ENCODE peak calls at places on chromosomes 7 and 10, in five cellular contexts. T is memory B cell; I is germinal center; J is effector CD4-positive, alpha-beta T cell; P is left ventricle myocardium inferior. D is an unnamed sample.
A peak's percentile ranks its signal among the peaks of the same experiment; 100 is the strongest.

GRCh38 chr10:117217196-117217761 is 20.0 kb downstream of the KCNK18 start:
- DNase-seq in T (no peak), P (no peak), I (no peak), J (no peak), D (no peak)

GRCh38 chr10:18533921-18534320 is 117.5 kb downstream of the NSUN6 start:
- DNase-seq in J (no peak), T (no peak), P (no peak), I (no peak), D (no peak)

GRCh38 chr7:150945853-150946825 is 32.0 kb downstream of the KCNH2 start:
- DNase-seq in P (peak; percentile 81), J (no peak), T (no peak), I (no peak), D (peak; percentile 87)

GRCh38 chr10:123583639-123584418 is 82.3 kb upstream of the GPR26 start:
- DNase-seq in P (peak; percentile 66), I (peak; percentile 35), T (peak; percentile 22), J (no peak), D (peak; percentile 43)

GRCh38 chr10:49647554-49647953 is 31.9 kb upstream of the C10orf53 start:
- DNase-seq in T (no peak), J (no peak), I (no peak), P (no peak), D (no peak)

GRCh38 chr7:95794917-95795515 is 22.7 kb downstream of the DYNC1I1 start:
- DNase-seq in J (no peak), I (no peak), P (no peak), T (no peak), D (no peak)

GRCh38 chr7:82330706-82331220 is 112.8 kb downstream of the CACNA2D1 start:
- DNase-seq in I (no peak), P (no peak), T (no peak), J (no peak), D (no peak)

GRCh38 chr10:546971-547590 is 142.4 kb downstream of the DIP2C start:
- DNase-seq in P (no peak), J (no peak), T (no peak), I (no peak), D (no peak)

GRCh38 chr7:79770053-79770452 is 316.6 kb upstream of the MAGI2 start:
- DNase-seq in P (no peak), J (no peak), T (no peak), I (no peak), D (no peak)

GRCh38 chr7:156544919-156545715 is 95.5 kb upstream of the RNF32 start:
- DNase-seq in J (no peak), T (no peak), P (no peak), I (no peak), D (no peak)

GRCh38 chr10:118259288-118259906 is 82.7 kb downstream of the FAM204A start:
- DNase-seq in P (no peak), T (no peak), J (no peak), I (peak; percentile 19), D (no peak)

GRCh38 chr10:33134011-33134751 is 176.2 kb upstream of the ITGB1 start:
- DNase-seq in T (no peak), J (peak; percentile 70), I (no peak), P (no peak), D (no peak)

GRCh38 chr10:101550965-101551364 is 37.1 kb downstream of the POLL start:
- DNase-seq in P (no peak), J (no peak), T (no peak), I (no peak), D (no peak)

GRCh38 chr10:132294561-132295320 is 13.0 kb downstream of the STK32C start:
- DNase-seq in T (no peak), I (no peak), P (peak; percentile 5), J (no peak), D (no peak)

GRCh38 chr7:40356312-40356711 is 221.5 kb downstream of the SUGCT start:
- DNase-seq in T (no peak), J (no peak), I (no peak), P (no peak), D (no peak)

GRCh38 chr10:77849039-77849664 is 77.4 kb downstream of the DLG5 start:
- DNase-seq in P (no peak), T (no peak), I (no peak), J (no peak), D (no peak)